ENCODE peak calls at places on chromosome 4, in four cellular contexts. Z, W, M and T are unnamed samples.

GRCh38 chr4:158253350-158253980 is 43.2 kb downstream of the TMEM144 start:
- DNase-seq in Z (peak; percentile 76), W (peak; percentile 20), M (no peak), T (peak; percentile 18)

GRCh38 chr4:19298998-19299397 is 952.7 kb upstream of the SLIT2 start:
- DNase-seq in Z (no peak), W (no peak), M (no peak), T (no peak)

GRCh38 chr4:185794637-185795036 is 17.4 kb downstream of the SORBS2 start:
- DNase-seq in Z (no peak), W (no peak), M (no peak), T (no peak)

GRCh38 chr4:129131343-129131742 is 35.4 kb downstream of the C4orf33 start:
- DNase-seq in Z (no peak), W (no peak), M (no peak), T (no peak)

GRCh38 chr4:161546902-161547301 is 616.9 kb downstream of the FSTL5 start:
- DNase-seq in Z (no peak), W (no peak), M (no peak), T (peak; percentile 3)

GRCh38 chr4:7210818-7211217 is 18.5 kb downstream of the SORCS2 start:
- DNase-seq in Z (no peak), W (no peak), M (no peak), T (no peak)

GRCh38 chr4:98905834-98906233 is 23.1 kb downstream of the EIF4E start:
- DNase-seq in Z (no peak), W (no peak), M (no peak), T (no peak)

GRCh38 chr4:123659759-123660158 is 263.2 kb downstream of the SPRY1 start:
- DNase-seq in Z (no peak), W (no peak), M (peak; percentile 13), T (peak; percentile 26)

GRCh38 chr4:164383187-164384181 is 370.4 kb upstream of the SMIM31 start:
- DNase-seq in Z (peak; percentile 86), W (peak; percentile 12), M (peak; percentile 23), T (peak; percentile 8)

GRCh38 chr4:4969298-4969697 is 50.0 kb downstream of the CYTL1 start:
- DNase-seq in Z (no peak), W (peak; percentile 77), M (no peak), T (no peak)

GRCh38 chr4:124883642-124884041 is 171.1 kb upstream of the ANKRD50 start:
- DNase-seq in Z (no peak), W (no peak), M (no peak), T (no peak)

GRCh38 chr4:16967722-16968121 is 69.3 kb upstream of the LDB2 start:
- DNase-seq in Z (no peak), W (peak; percentile 48), M (no peak), T (peak; percentile 10)

GRCh38 chr4:5998333-5998936 is 19.8 kb downstream of the C4orf50 start:
- DNase-seq in Z (peak; percentile 90), W (peak; percentile 31), M (peak; percentile 71), T (peak; percentile 64)

GRCh38 chr4:142645478-142646108 is 200.5 kb downstream of the INPP4B start:
- DNase-seq in Z (no peak), W (no peak), M (no peak), T (peak; percentile 52)

GRCh38 chr4:17985832-17986231 is 35.7 kb downstream of the LCORL start:
- DNase-seq in Z (no peak), W (no peak), M (no peak), T (no peak)

GRCh38 chr4:17981063-17981462 is 40.5 kb downstream of the LCORL start:
- DNase-seq in Z (no peak), W (no peak), M (no peak), T (no peak)
- H3K27me3 ChIP-seq in Z (no peaks in the 10 kb centered on the region), W (no peaks in the 10 kb centered on the region), M (no peaks in the 10 kb centered on the region), T (no peaks in the 10 kb centered on the region)

DNA sequence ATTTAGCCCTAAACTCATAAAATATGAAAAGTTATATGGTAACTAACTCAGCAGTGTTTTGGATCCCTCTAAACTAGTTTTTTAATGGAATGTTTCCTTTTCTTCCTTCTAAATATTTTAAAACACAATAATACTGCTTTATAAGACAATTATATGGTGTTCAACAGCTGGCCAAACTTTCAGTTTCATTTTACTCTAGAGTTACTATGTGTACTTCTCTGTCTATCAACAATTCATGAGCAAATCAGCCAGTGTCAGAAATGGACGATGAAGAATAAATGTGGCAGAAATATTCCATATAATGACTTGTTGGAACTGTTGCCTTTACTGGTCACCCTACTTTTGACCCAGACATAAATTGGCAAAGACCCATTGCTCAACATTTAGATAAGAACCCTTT is 64.8 kb upstream of the CXXC4 start:
- DNase-seq in Z (no peak), W (no peak), M (no peak), T (no peak)
- H3K4me1 ChIP-seq in Z (no peaks in the 10 kb centered on the region), W (no peaks in the 10 kb centered on the region), M (no peaks in the 10 kb centered on the region), T (no peaks in the 10 kb centered on the region)

GRCh38 chr4:122121593-122121992 is 30.5 kb upstream of the BLTP1 start:
- DNase-seq in Z (no peak), W (no peak), M (no peak), T (no peak)
- H3K27me3 ChIP-seq in Z (no peaks in the 10 kb centered on the region), W (no peaks in the 10 kb centered on the region), M (no peaks in the 10 kb centered on the region), T (no peaks in the 10 kb centered on the region)

DNA sequence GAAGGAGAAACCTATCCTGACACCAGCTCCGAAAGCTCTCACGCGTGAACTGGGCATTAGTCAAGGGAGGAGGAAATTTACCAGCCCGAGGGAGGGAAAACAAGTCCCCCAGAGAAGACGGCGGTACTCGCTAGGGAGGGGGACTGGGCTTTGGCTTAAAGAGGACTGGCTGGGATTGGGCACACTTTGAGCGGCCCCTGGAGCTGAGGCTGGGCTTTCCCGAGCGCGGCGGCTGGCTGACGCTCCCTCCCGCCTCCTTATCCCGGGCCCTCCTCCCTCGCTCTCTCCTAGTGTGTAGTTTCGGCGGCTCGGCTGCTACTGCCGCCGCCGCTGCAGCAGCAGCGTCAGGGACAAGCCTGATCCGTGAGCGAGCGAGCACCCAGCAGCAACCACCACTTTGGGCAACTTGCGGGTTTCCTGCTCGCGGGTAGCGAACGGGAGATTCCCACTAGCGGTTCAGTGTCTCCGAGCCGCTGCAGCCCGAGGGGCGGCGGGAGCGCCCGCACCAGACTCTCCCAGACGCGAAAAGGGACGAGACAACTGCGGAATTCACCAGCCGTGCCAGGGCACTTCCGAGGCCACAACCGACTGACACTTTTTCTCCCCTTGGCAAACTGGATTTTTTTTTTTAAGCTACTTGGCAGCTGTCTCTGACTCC is 677 bp upstream of the PCDH7 start:
- DNase-seq in Z (peak; percentile 87), W (peak; percentile 57), M (peak; percentile 43), T (peak; percentile 89)
- H3K4me1 ChIP-seq in Z (peaks cover 6% of the 10 kb centered on the region), W (peaks cover 5% of the 10 kb centered on the region), M (peaks cover 2% of the 10 kb centered on the region), T (peaks cover 7% of the 10 kb centered on the region)

GRCh38 chr4:3834186-3834920 is 68.2 kb downstream of the ADRA2C start:
- DNase-seq in Z (no peak), W (no peak), M (no peak), T (peak; percentile 58)

GRCh38 chr4:3831529-3832150 is 65.5 kb downstream of the ADRA2C start:
- DNase-seq in Z (no peak), W (no peak), M (no peak), T (no peak)

GRCh38 chr4:3834921-3835521 is 68.8 kb downstream of the ADRA2C start:
- DNase-seq in Z (no peak), W (no peak), M (no peak), T (peak; percentile 72)

GRCh38 chr4:3832536-3833220 is 66.5 kb downstream of the ADRA2C start:
- DNase-seq in Z (no peak), W (no peak), M (no peak), T (no peak)

GRCh38 chr4:3833326-3833989 is 67.3 kb downstream of the ADRA2C start:
- DNase-seq in Z (no peak), W (no peak), M (no peak), T (no peak)
- H3K27me3 ChIP-seq in Z (no peaks in the 10 kb centered on the region), W (no peaks in the 10 kb centered on the region), M (peaks cover 64% of the 10 kb centered on the region), T (no peaks in the 10 kb centered on the region)

GRCh38 chr4:65310586-65310985 is 359.7 kb downstream of the EPHA5 start:
- DNase-seq in Z (no peak), W (no peak), M (no peak), T (no peak)

GRCh38 chr4:65311120-65311519 is 359.2 kb downstream of the EPHA5 start:
- DNase-seq in Z (no peak), W (no peak), M (no peak), T (no peak)

GRCh38 chr4:65316534-65316933 is 353.8 kb downstream of the EPHA5 start:
- DNase-seq in Z (no peak), W (no peak), M (no peak), T (no peak)
- H3K4me1 ChIP-seq in Z (no peaks in the 10 kb centered on the region), W (no peaks in the 10 kb centered on the region), M (no peaks in the 10 kb centered on the region), T (no peaks in the 10 kb centered on the region)

GRCh38 chr4:636628-636950 is 11.2 kb downstream of the PDE6B start:
- DNase-seq in Z (peak; percentile 1), W (no peak), M (no peak), T (no peak)

GRCh38 chr4:634599-634985 is 9.2 kb downstream of the PDE6B start:
- DNase-seq in Z (no peak), W (no peak), M (no peak), T (no peak)

GRCh38 chr4:635851-636627 is 10.7 kb downstream of the PDE6B start:
- DNase-seq in Z (peak; percentile 1), W (no peak), M (no peak), T (no peak)

GRCh38 chr4:633976-634598 is 8.7 kb downstream of the PDE6B start:
- DNase-seq in Z (no peak), W (no peak), M (no peak), T (no peak)

GRCh38 chr4:637536-637935 is 12.2 kb downstream of the PDE6B start:
- DNase-seq in Z (no peak), W (no peak), M (no peak), T (no peak)
- H3K27me3 ChIP-seq in Z (no peaks in the 10 kb centered on the region), W (no peaks in the 10 kb centered on the region), M (no peaks in the 10 kb centered on the region), T (no peaks in the 10 kb centered on the region)